ENCODE peak calls at places on chromosomes 4 and X, in five cellular contexts. Q is heart left ventricle; S is CD4-positive, alpha-beta T cell; K is neuronal stem cell; R is CD8-positive, alpha-beta memory T cell. X is an unnamed sample.

GRCh38 chrX:124842205-124842604 is 477.5 kb upstream of the TEX13C start:
- DNase-seq in Q (no peak), S (no peak), K (no peak), R (no peak), X (no peak)

GRCh38 chr4:44150091-44150576 is 298.5 kb downstream of the KCTD8 start:
- DNase-seq in Q (no peak), S (no peak), K (no peak), R (no peak), X (no peak)

GRCh38 chrX:19840899-19841648 is 46.3 kb downstream of the SH3KBP1 start:
- DNase-seq in Q (no peak), S (no peak), K (no peak), R (peak; percentile 61), X (no peak)

GRCh38 chr4:139154538-139154937 is 22.5 kb downstream of the ELF2 start:
- DNase-seq in Q (no peak), S (no peak), K (no peak), R (no peak), X (no peak)

GRCh38 chr4:48554606-48555005 is 64.6 kb downstream of the ZAR1 start:
- DNase-seq in Q (no peak), S (no peak), K (no peak), R (no peak), X (no peak)

GRCh38 chr4:7140062-7140691 is 52.2 kb upstream of the SORCS2 start:
- DNase-seq in Q (no peak), S (no peak), K (no peak), R (no peak), X (no peak)

GRCh38 chrX:112851161-112851779 is 10.6 kb upstream of the AMOT start:
- DNase-seq in Q (no peak), S (no peak), K (no peak), R (no peak), X (no peak)

GRCh38 chr4:996030-996993 is 3.1 kb upstream of the SLC26A1 start:
- DNase-seq in Q (no peak), S (no peak), K (no peak), R (no peak), X (no peak)

GRCh38 chr4:116055857-116056827 is 942.7 kb upstream of the NDST4 start:
- DNase-seq in Q (no peak), S (no peak), K (no peak), R (no peak), X (no peak)

GRCh38 chrX:147920161-147920666 is 8.5 kb downstream of the FMR1 start:
- DNase-seq in Q (no peak), S (no peak), K (no peak), R (no peak), X (no peak)

GRCh38 chr4:13950491-13950890 is 323.0 kb upstream of the BOD1L1 start:
- DNase-seq in Q (no peak), S (no peak), K (no peak), R (no peak), X (no peak)

GRCh38 chr4:79197275-79198009 is 128.4 kb downstream of the NAA11 start:
- DNase-seq in Q (no peak), S (no peak), K (no peak), R (no peak), X (no peak)

GRCh38 chr4:35500812-35501211 is 743.5 kb downstream of the ARAP2 start:
- DNase-seq in Q (no peak), S (no peak), K (no peak), R (no peak), X (no peak)

GRCh38 chr4:128521156-128521555 is 233.5 kb upstream of the PGRMC2 start:
- DNase-seq in Q (no peak), S (no peak), K (no peak), R (no peak), X (no peak)

GRCh38 chr4:57148831-57149230 is 38.6 kb upstream of the IGFBP7 start:
- DNase-seq in Q (no peak), S (no peak), K (no peak), R (no peak), X (no peak)

GRCh38 chr4:83231620-83232056 is 53.0 kb downstream of the COQ2 start:
- DNase-seq in Q (no peak), S (no peak), K (no peak), R (no peak), X (no peak)

GRCh38 chr4:40335508-40335860 is 351 bp downstream of the CHRNA9 start:
- DNase-seq in Q (no peak), S (no peak), K (no peak), R (no peak), X (no peak)

GRCh38 chrX:46992070-46992469 is 79.8 kb downstream of the JADE3 start:
- DNase-seq in Q (no peak), S (no peak), K (no peak), R (no peak), X (no peak)

GRCh38 chr4:1511441-1512041 is 105.3 kb upstream of the NKX1-1 start:
- DNase-seq in Q (no peak), S (no peak), K (no peak), R (peak; percentile 30), X (no peak)

GRCh38 chrX:154486396-154487207 is at the start of gene UBL4A:
- DNase-seq in Q (peak; percentile 69), S (no peak), K (peak; percentile 21), R (peak; percentile 68), X (peak; percentile 46)

GRCh38 chrX:47187106-47187677 is 6.4 kb upstream of the UBA1 start:
- DNase-seq in Q (peak; percentile 5), S (no peak), K (no peak), R (no peak), X (no peak)

GRCh38 chr4:141711211-141711610 is 74.8 kb downstream of the IL15 start:
- DNase-seq in Q (no peak), S (no peak), K (no peak), R (no peak), X (no peak)

GRCh38 chr4:4269326-4269725 is 20.6 kb downstream of the LYAR start:
- DNase-seq in Q (no peak), S (peak; percentile 11), K (no peak), R (peak; percentile 84), X (no peak)
- H3K27ac ChIP-seq in Q (no peak overlapping the region), S (peak overlapping the region; percentile 53), K (no peak overlapping the region), R (peak overlapping the region; percentile 100), X (no peak overlapping the region)

GRCh38 chr4:89898304-89898716 is 3.7 kb downstream of the MMRN1 start:
- DNase-seq in Q (no peak), S (no peak), K (peak; percentile 14), R (no peak), X (no peak)
- H3K27ac ChIP-seq in Q (no peak overlapping the region), S (no peak overlapping the region), K (no peak overlapping the region), R (no peak overlapping the region), X (no peak overlapping the region)

DNA sequence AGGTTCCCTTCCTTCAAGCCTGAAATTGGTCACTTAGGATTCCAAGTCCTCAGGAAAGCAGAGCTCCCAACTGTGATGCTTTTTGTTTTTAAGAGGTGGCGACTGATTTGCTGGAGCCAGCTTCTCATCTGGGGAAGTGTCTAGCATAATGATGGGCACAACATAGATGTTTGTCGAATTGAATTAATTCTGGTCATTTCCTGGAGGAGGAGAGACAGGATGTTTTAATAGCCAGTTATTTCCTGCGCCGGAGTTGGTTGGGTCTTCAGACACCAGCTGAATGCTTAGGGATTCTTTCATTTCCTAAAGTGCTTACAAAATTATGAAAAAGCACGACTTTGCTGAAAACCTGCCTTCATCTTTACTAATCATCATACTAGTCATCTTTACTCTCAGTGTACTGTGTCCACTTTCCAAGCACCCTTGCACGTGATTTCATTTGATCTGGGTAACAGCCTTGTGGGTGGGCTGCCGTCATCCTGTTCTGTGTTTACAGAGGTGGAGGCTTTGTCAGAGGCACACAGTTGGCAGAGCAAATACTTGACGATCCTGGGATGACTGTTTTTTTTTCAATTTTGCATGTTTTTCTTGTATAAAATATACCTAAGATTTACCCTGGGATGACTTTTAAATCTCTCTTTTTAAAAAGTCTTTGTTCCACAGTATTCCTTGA is 49.5 kb downstream of the RGS12 start:
- DNase-seq in Q (no peak), S (no peak), K (no peak), R (no peak), X (no peak)
- H3K27ac ChIP-seq in Q (no peak overlapping the region), S (no peak overlapping the region), K (no peak overlapping the region), R (no peak overlapping the region), X (no peak overlapping the region)

DNA sequence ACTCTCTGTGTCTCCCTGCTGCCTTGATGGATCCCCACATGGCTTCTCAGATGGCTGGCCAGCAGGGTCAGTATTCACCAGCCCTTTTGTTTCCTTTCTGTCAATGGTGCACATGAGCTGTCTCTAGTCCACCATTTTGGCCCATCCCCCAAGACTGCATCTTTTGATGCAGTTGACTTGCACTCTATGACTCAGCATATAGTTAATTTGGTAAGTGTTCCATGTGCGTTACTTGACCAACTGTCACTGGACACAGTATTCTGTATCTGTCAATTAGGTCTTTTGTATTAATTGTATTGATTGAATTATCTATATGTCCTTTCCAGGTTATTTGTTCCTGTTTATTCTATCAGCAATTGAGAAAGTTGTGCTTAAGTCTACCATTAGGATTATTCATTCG is 29.2 kb downstream of the PRDM5 start:
- DNase-seq in Q (no peak), S (no peak), K (no peak), R (no peak), X (no peak)
- H3K27ac ChIP-seq in Q (no peak overlapping the region), S (no peak overlapping the region), K (no peak overlapping the region), R (no peak overlapping the region), X (no peak overlapping the region)

DNA sequence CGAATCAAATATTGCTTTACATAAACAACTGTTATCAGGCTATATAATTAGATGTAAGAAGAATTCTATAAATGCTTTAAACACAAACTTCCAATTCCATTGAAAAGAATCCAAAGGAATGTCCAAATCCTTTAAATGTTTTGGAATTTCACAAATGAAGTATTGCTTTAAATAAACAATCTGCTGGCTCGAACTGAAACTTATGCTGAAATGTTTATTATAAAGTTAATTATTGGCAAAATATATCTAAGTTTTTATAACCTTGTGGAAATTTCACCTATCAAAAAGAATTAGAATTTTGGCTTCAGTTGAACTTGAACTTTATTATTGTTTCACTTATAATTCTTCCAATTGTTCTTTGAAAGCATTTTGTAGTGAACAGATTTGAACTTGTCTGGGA is 16.2 kb downstream of the DAPP1 start:
- DNase-seq in Q (no peak), S (no peak), K (no peak), R (no peak), X (no peak)
- H3K27ac ChIP-seq in Q (no peak overlapping the region), S (no peak overlapping the region), K (no peak overlapping the region), R (no peak overlapping the region), X (no peak overlapping the region)

GRCh38 chr4:119151161-119151560 is 15.5 kb downstream of the MYOZ2 start:
- DNase-seq in Q (peak; percentile 27), S (no peak), K (no peak), R (no peak), X (no peak)
- H3K27ac ChIP-seq in Q (peak overlapping the region; percentile 69), S (no peak overlapping the region), K (no peak overlapping the region), R (no peak overlapping the region), X (no peak overlapping the region)

X was measured in substantia nigra.